ENCODE peak calls at places on chromosome 13, in five cellular contexts. One of them, this sample, is unnamed.

GRCh38 chr13:114328034-114328433 is 13.7 kb downstream of the CHAMP1 start:
- ATAC-seq in A549: no peak
- ATAC-seq in upper lobe of right lung: no peak
- ATAC-seq in upper lobe of left lung: no peak
- ATAC-seq in CD4-positive, alpha-beta T cell: no peak
- ATAC-seq in this sample: no peak

GRCh38 chr13:36282818-36283432 is 14.7 kb downstream of the CCDC169 start:
- ATAC-seq in A549: peak; percentile 74
- ATAC-seq in upper lobe of right lung: peak; percentile 63
- ATAC-seq in upper lobe of left lung: peak; percentile 68
- ATAC-seq in CD4-positive, alpha-beta T cell: no peak
- ATAC-seq in this sample: peak; percentile 58

GRCh38 chr13:79486433-79487188 is 5.7 kb downstream of the NDFIP2 start:
- ATAC-seq in A549: no peak
- ATAC-seq in upper lobe of right lung: no peak
- ATAC-seq in upper lobe of left lung: no peak
- ATAC-seq in CD4-positive, alpha-beta T cell: no peak
- ATAC-seq in this sample: no peak

GRCh38 chr13:50410921-50411712 is 395.9 kb downstream of the KCNRG start:
- ATAC-seq in A549: peak; percentile 98
- ATAC-seq in upper lobe of right lung: peak; percentile 73
- ATAC-seq in upper lobe of left lung: peak; percentile 86
- ATAC-seq in CD4-positive, alpha-beta T cell: no peak
- ATAC-seq in this sample: no peak

GRCh38 chr13:20546559-20546958 is 20.4 kb upstream of the IFT88 start:
- ATAC-seq in A549: no peak
- ATAC-seq in upper lobe of right lung: peak; percentile 79
- ATAC-seq in upper lobe of left lung: peak; percentile 75
- ATAC-seq in CD4-positive, alpha-beta T cell: no peak
- ATAC-seq in this sample: no peak

GRCh38 chr13:104810242-104810641 is 1725.2 kb downstream of the EFNB2 start:
- ATAC-seq in A549: no peak
- ATAC-seq in upper lobe of right lung: no peak
- ATAC-seq in upper lobe of left lung: no peak
- ATAC-seq in CD4-positive, alpha-beta T cell: no peak
- ATAC-seq in this sample: no peak

GRCh38 chr13:28438067-28438466 is 56.9 kb downstream of the FLT1 start:
- ATAC-seq in A549: no peak
- ATAC-seq in upper lobe of right lung: no peak
- ATAC-seq in upper lobe of left lung: no peak
- ATAC-seq in CD4-positive, alpha-beta T cell: no peak
- ATAC-seq in this sample: no peak

GRCh38 chr13:34246511-34246910 is 428.6 kb downstream of the RFC3 start:
- ATAC-seq in A549: no peak
- ATAC-seq in upper lobe of right lung: no peak
- ATAC-seq in upper lobe of left lung: no peak
- ATAC-seq in CD4-positive, alpha-beta T cell: no peak
- ATAC-seq in this sample: no peak

GRCh38 chr13:74230984-74231443 is 96.8 kb upstream of the KLF12 start:
- ATAC-seq in A549: no peak
- ATAC-seq in upper lobe of right lung: no peak
- ATAC-seq in upper lobe of left lung: no peak
- ATAC-seq in CD4-positive, alpha-beta T cell: peak; percentile 88
- ATAC-seq in this sample: no peak

GRCh38 chr13:41694902-41695301 is 237.6 kb downstream of the RGCC start:
- ATAC-seq in A549: peak; percentile 72
- ATAC-seq in upper lobe of right lung: peak; percentile 86
- ATAC-seq in upper lobe of left lung: peak; percentile 94
- ATAC-seq in CD4-positive, alpha-beta T cell: no peak
- ATAC-seq in this sample: peak; percentile 93

GRCh38 chr13:112062619-112063308 is 4.2 kb upstream of the SOX1 start:
- ATAC-seq in A549: no peak
- ATAC-seq in upper lobe of right lung: peak; percentile 7
- ATAC-seq in upper lobe of left lung: no peak
- ATAC-seq in CD4-positive, alpha-beta T cell: no peak
- ATAC-seq in this sample: no peak

GRCh38 chr13:40605573-40605972 is 60.9 kb downstream of the FOXO1 start:
- ATAC-seq in A549: no peak
- ATAC-seq in upper lobe of right lung: no peak
- ATAC-seq in upper lobe of left lung: no peak
- ATAC-seq in CD4-positive, alpha-beta T cell: peak; percentile 32
- ATAC-seq in this sample: no peak

GRCh38 chr13:36548129-36548528 is 115.8 kb downstream of the CCNA1 start:
- ATAC-seq in A549: no peak
- ATAC-seq in upper lobe of right lung: no peak
- ATAC-seq in upper lobe of left lung: no peak
- ATAC-seq in CD4-positive, alpha-beta T cell: no peak
- ATAC-seq in this sample: no peak

GRCh38 chr13:33052446-33052845 is 36.2 kb downstream of the KL start:
- ATAC-seq in A549: no peak
- ATAC-seq in upper lobe of right lung: no peak
- ATAC-seq in upper lobe of left lung: peak; percentile 55
- ATAC-seq in CD4-positive, alpha-beta T cell: no peak
- ATAC-seq in this sample: no peak

GRCh38 chr13:88188986-88189385 is 517.8 kb downstream of the SLITRK5 start:
- ATAC-seq in A549: no peak
- ATAC-seq in upper lobe of right lung: no peak
- ATAC-seq in upper lobe of left lung: no peak
- ATAC-seq in CD4-positive, alpha-beta T cell: no peak
- ATAC-seq in this sample: no peak

GRCh38 chr13:47521895-47522487 is 479.1 kb downstream of the SUCLA2 start:
- ATAC-seq in A549: no peak
- ATAC-seq in upper lobe of right lung: no peak
- ATAC-seq in upper lobe of left lung: no peak
- ATAC-seq in CD4-positive, alpha-beta T cell: no peak
- ATAC-seq in this sample: no peak

GRCh38 chr13:100443278-100443997 is 145.2 kb downstream of the GGACT start:
- ATAC-seq in A549: peak; percentile 75
- ATAC-seq in upper lobe of right lung: no peak
- ATAC-seq in upper lobe of left lung: no peak
- ATAC-seq in CD4-positive, alpha-beta T cell: no peak
- ATAC-seq in this sample: no peak

GRCh38 chr13:48629282-48629681 is 24.4 kb upstream of the CYSLTR2 start:
- ATAC-seq in A549: no peak
- ATAC-seq in upper lobe of right lung: no peak
- ATAC-seq in upper lobe of left lung: no peak
- ATAC-seq in CD4-positive, alpha-beta T cell: no peak
- ATAC-seq in this sample: no peak

GRCh38 chr13:72383646-72384045 is 343.8 kb downstream of the MZT1 start:
- ATAC-seq in A549: no peak
- ATAC-seq in upper lobe of right lung: peak; percentile 46
- ATAC-seq in upper lobe of left lung: no peak
- ATAC-seq in CD4-positive, alpha-beta T cell: no peak
- ATAC-seq in this sample: no peak

GRCh38 chr13:41074523-41074922 is 13.2 kb downstream of the WBP4 start:
- ATAC-seq in A549: no peak
- ATAC-seq in upper lobe of right lung: no peak
- ATAC-seq in upper lobe of left lung: no peak
- ATAC-seq in CD4-positive, alpha-beta T cell: no peak
- ATAC-seq in this sample: no peak

GRCh38 chr13:50323440-50324070 is 308.3 kb downstream of the KCNRG start:
- ATAC-seq in A549: no peak
- ATAC-seq in upper lobe of right lung: no peak
- ATAC-seq in upper lobe of left lung: no peak
- ATAC-seq in CD4-positive, alpha-beta T cell: no peak
- ATAC-seq in this sample: no peak

GRCh38 chr13:22461854-22462565 is 718.8 kb upstream of the SGCG start:
- ATAC-seq in A549: no peak
- ATAC-seq in upper lobe of right lung: peak; percentile 46
- ATAC-seq in upper lobe of left lung: peak; percentile 90
- ATAC-seq in CD4-positive, alpha-beta T cell: no peak
- ATAC-seq in this sample: peak; percentile 60

GRCh38 chr13:109162248-109163051 is 533.0 kb downstream of the MYO16 start:
- ATAC-seq in A549: no peak
- ATAC-seq in upper lobe of right lung: peak; percentile 58
- ATAC-seq in upper lobe of left lung: peak; percentile 50
- ATAC-seq in CD4-positive, alpha-beta T cell: no peak
- ATAC-seq in this sample: no peak

GRCh38 chr13:84200971-84201370 is 318.7 kb upstream of the SLITRK1 start:
- ATAC-seq in A549: no peak
- ATAC-seq in upper lobe of right lung: no peak
- ATAC-seq in upper lobe of left lung: no peak
- ATAC-seq in CD4-positive, alpha-beta T cell: no peak
- ATAC-seq in this sample: no peak

GRCh38 chr13:63972328-63972727 is 2556.7 kb upstream of the PCDH20 start:
- ATAC-seq in A549: no peak
- ATAC-seq in upper lobe of right lung: no peak
- ATAC-seq in upper lobe of left lung: no peak
- ATAC-seq in CD4-positive, alpha-beta T cell: no peak
- ATAC-seq in this sample: no peak

GRCh38 chr13:41848435-41849255 is 112.3 kb downstream of the VWA8 start:
- ATAC-seq in A549: no peak
- ATAC-seq in upper lobe of right lung: no peak
- ATAC-seq in upper lobe of left lung: peak; percentile 21
- ATAC-seq in CD4-positive, alpha-beta T cell: no peak
- ATAC-seq in this sample: no peak

GRCh38 chr13:51453959-51454703 is 1.3 kb upstream of the INTS6 start:
- ATAC-seq in A549: no peak
- ATAC-seq in upper lobe of right lung: no peak
- ATAC-seq in upper lobe of left lung: no peak
- ATAC-seq in CD4-positive, alpha-beta T cell: no peak
- ATAC-seq in this sample: no peak

GRCh38 chr13:30796833-30797601 is 61.7 kb downstream of the ALOX5AP start:
- ATAC-seq in A549: no peak
- ATAC-seq in upper lobe of right lung: no peak
- ATAC-seq in upper lobe of left lung: no peak
- ATAC-seq in CD4-positive, alpha-beta T cell: no peak
- ATAC-seq in this sample: no peak

GRCh38 chr13:75749407-75749806 is 113.3 kb downstream of the LMO7 start:
- ATAC-seq in A549: no peak
- ATAC-seq in upper lobe of right lung: no peak
- ATAC-seq in upper lobe of left lung: no peak
- ATAC-seq in CD4-positive, alpha-beta T cell: no peak
- ATAC-seq in this sample: no peak

GRCh38 chr13:73018336-73018735 is 40.5 kb upstream of the KLF5 start:
- ATAC-seq in A549: peak; percentile 70
- ATAC-seq in upper lobe of right lung: no peak
- ATAC-seq in upper lobe of left lung: no peak
- ATAC-seq in CD4-positive, alpha-beta T cell: no peak
- ATAC-seq in this sample: no peak

GRCh38 chr13:24270639-24271131 is 38.7 kb upstream of the C1QTNF9 start:
- ATAC-seq in A549: peak; percentile 70
- ATAC-seq in upper lobe of right lung: peak; percentile 81
- ATAC-seq in upper lobe of left lung: peak; percentile 80
- ATAC-seq in CD4-positive, alpha-beta T cell: peak; percentile 36
- ATAC-seq in this sample: peak; percentile 77

GRCh38 chr13:54241719-54242118 is 1213.1 kb downstream of the OLFM4 start:
- ATAC-seq in A549: no peak
- ATAC-seq in upper lobe of right lung: no peak
- ATAC-seq in upper lobe of left lung: no peak
- ATAC-seq in CD4-positive, alpha-beta T cell: no peak
- ATAC-seq in this sample: no peak

GRCh38 chr13:31138515-31138914 is 23.2 kb downstream of the HSPH1 start:
- ATAC-seq in A549: no peak
- ATAC-seq in upper lobe of right lung: no peak
- ATAC-seq in upper lobe of left lung: no peak
- ATAC-seq in CD4-positive, alpha-beta T cell: no peak
- ATAC-seq in this sample: no peak

DNA sequence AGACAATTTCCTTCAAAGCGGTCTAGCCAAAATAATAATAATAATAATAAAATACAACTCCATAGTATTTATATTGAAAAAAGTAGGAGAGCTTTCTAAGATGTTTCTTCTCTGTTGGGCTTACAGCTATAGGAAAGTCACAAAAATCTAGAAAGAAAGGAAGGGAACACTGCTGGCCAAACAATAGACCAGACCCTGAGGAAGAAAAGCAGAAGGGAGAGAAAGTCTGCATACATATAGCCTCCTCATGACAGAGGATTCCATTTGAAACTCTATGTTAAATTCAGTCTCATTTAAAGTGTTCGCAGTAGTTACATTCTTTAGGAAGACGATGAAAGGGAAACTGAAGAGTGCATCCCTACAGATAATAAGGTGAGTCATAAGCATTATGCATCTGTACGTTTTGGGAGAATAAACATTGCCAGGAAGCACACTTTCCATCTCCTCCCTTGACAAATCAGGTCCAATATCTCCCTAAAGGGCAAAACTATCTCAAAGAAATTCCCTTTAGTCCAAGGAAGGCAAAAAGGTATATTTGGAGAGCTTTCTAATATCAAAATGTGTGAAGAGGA is 86.5 kb downstream of the PCDH9 start:
- ATAC-seq in A549: peak; percentile 39
- ATAC-seq in upper lobe of right lung: no peak
- ATAC-seq in upper lobe of left lung: no peak
- ATAC-seq in CD4-positive, alpha-beta T cell: no peak
- ATAC-seq in this sample: no peak
- H3K27ac ChIP-seq in A549: peak overlapping the region; percentile 37
- H3K27ac ChIP-seq in upper lobe of right lung: no peak overlapping the region
- H3K27ac ChIP-seq in upper lobe of left lung: no peak overlapping the region
- H3K27ac ChIP-seq in CD4-positive, alpha-beta T cell: no peak overlapping the region
- H3K27ac ChIP-seq in this sample: no peak overlapping the region

GRCh38 chr13:38735655-38736440 is 49.0 kb downstream of the FREM2 start:
- ATAC-seq in A549: no peak
- ATAC-seq in upper lobe of right lung: no peak
- ATAC-seq in upper lobe of left lung: no peak
- ATAC-seq in CD4-positive, alpha-beta T cell: no peak
- ATAC-seq in this sample: no peak
- H3K27ac ChIP-seq in A549: no peak overlapping the region
- H3K27ac ChIP-seq in upper lobe of right lung: no peak overlapping the region
- H3K27ac ChIP-seq in upper lobe of left lung: no peak overlapping the region
- H3K27ac ChIP-seq in CD4-positive, alpha-beta T cell: no peak overlapping the region
- H3K27ac ChIP-seq in this sample: no peak overlapping the region

GRCh38 chr13:110496281-110496680 is 65.2 kb downstream of the RAB20 start:
- ATAC-seq in A549: no peak
- ATAC-seq in upper lobe of right lung: no peak
- ATAC-seq in upper lobe of left lung: no peak
- ATAC-seq in CD4-positive, alpha-beta T cell: no peak
- ATAC-seq in this sample: no peak

GRCh38 chr13:110493613-110494012 is 67.9 kb downstream of the RAB20 start:
- ATAC-seq in A549: no peak
- ATAC-seq in upper lobe of right lung: no peak
- ATAC-seq in upper lobe of left lung: no peak
- ATAC-seq in CD4-positive, alpha-beta T cell: no peak
- ATAC-seq in this sample: no peak

GRCh38 chr13:110495376-110495775 is 66.1 kb downstream of the RAB20 start:
- ATAC-seq in A549: no peak
- ATAC-seq in upper lobe of right lung: no peak
- ATAC-seq in upper lobe of left lung: no peak
- ATAC-seq in CD4-positive, alpha-beta T cell: no peak
- ATAC-seq in this sample: no peak

GRCh38 chr13:110497003-110497402 is 64.5 kb downstream of the RAB20 start:
- ATAC-seq in A549: no peak
- ATAC-seq in upper lobe of right lung: no peak
- ATAC-seq in upper lobe of left lung: no peak
- ATAC-seq in CD4-positive, alpha-beta T cell: no peak
- ATAC-seq in this sample: no peak

GRCh38 chr13:110495881-110496280 is 65.6 kb downstream of the RAB20 start:
- ATAC-seq in A549: no peak
- ATAC-seq in upper lobe of right lung: no peak
- ATAC-seq in upper lobe of left lung: no peak
- ATAC-seq in CD4-positive, alpha-beta T cell: no peak
- ATAC-seq in this sample: no peak
- H3K27ac ChIP-seq in A549: no peak overlapping the region
- H3K27ac ChIP-seq in upper lobe of right lung: no peak overlapping the region
- H3K27ac ChIP-seq in upper lobe of left lung: no peak overlapping the region
- H3K27ac ChIP-seq in CD4-positive, alpha-beta T cell: no peak overlapping the region
- H3K27ac ChIP-seq in this sample: no peak overlapping the region

GRCh38 chr13:106917024-106917491 is 349.1 kb upstream of the ARGLU1 start:
- ATAC-seq in A549: no peak
- ATAC-seq in upper lobe of right lung: no peak
- ATAC-seq in upper lobe of left lung: peak; percentile 8
- ATAC-seq in CD4-positive, alpha-beta T cell: no peak
- ATAC-seq in this sample: no peak
- H3K27ac ChIP-seq in A549: peak overlapping the region; percentile 62
- H3K27ac ChIP-seq in upper lobe of right lung: peak overlapping the region; percentile 92
- H3K27ac ChIP-seq in upper lobe of left lung: peak overlapping the region; percentile 93
- H3K27ac ChIP-seq in CD4-positive, alpha-beta T cell: no peak overlapping the region
- H3K27ac ChIP-seq in this sample: peak overlapping the region; percentile 83